ENCODE peak calls at places on chromosomes 7 and 10, in eight cellular contexts. P is stimulated activated CD8-positive, alpha-beta memory T cell treated with anti-CD3 and anti-CD28 coated beads, Interleukin-15, amount 100 ng/mL, for 1 hour; M is GM12891; F is adrenal gland; T is activated CD8-positive, alpha-beta memory T cell treated with anti-CD3 and anti-CD28 coated beads for 24 hours; S is A172; Q is heart left ventricle; K is AG08396. A is an unnamed sample.

GRCh38 chr7:28984631-28985030 is 26.5 kb upstream of the TRIL start:
- DNase-seq in S (peak; percentile 87), P (no peak), F (peak; percentile 76), T (no peak), Q (peak; percentile 75), M (no peak), K (peak; percentile 75), A (no peak)

GRCh38 chr7:44473295-44473694 is 17.2 kb downstream of the NUDCD3 start:
- DNase-seq in S (peak; percentile 68), K (no peak), Q (no peak), F (no peak), T (no peak), P (no peak), M (no peak), A (no peak)

GRCh38 chr10:18582803-18583202 is 68.6 kb downstream of the NSUN6 start:
- DNase-seq in Q (no peak), F (no peak), K (no peak), T (no peak), M (no peak), P (no peak), S (peak; percentile 79), A (no peak)

GRCh38 chr10:132637477-132638129 is 100.0 kb downstream of the INPP5A start:
- DNase-seq in M (peak; percentile 61), Q (peak; percentile 13), K (peak; percentile 89), S (peak; percentile 31), F (no peak), T (no peak), P (no peak), A (no peak)

GRCh38 chr10:131891196-131891928 is 9.4 kb upstream of the PPP2R2D start:
- DNase-seq in K (no peak), T (no peak), M (no peak), S (no peak), Q (no peak), P (no peak), F (peak; percentile 77), A (no peak)

GRCh38 chr7:77537136-77537594 is at the start of gene PTPN12:
- DNase-seq in M (no peak), P (no peak), F (no peak), T (no peak), K (no peak), Q (no peak), S (no peak), A (no peak)

GRCh38 chr10:46234431-46235060 is 52.3 kb upstream of the ANTXRL start:
- DNase-seq in K (no peak), S (no peak), P (no peak), T (peak; percentile 51), Q (no peak), F (peak; percentile 20), M (no peak), A (no peak)

GRCh38 chr7:132249591-132249971 is 326.7 kb downstream of the PLXNA4 start:
- DNase-seq in K (no peak), S (peak; percentile 35), F (no peak), P (no peak), T (no peak), M (no peak), Q (no peak), A (no peak)

GRCh38 chr7:369476-369980 is 79.6 kb downstream of the FOXL3 start:
- DNase-seq in S (no peak), Q (peak; percentile 17), F (no peak), T (no peak), P (no peak), K (no peak), M (no peak), A (no peak)

GRCh38 chr7:69739182-69739581 is 140.9 kb downstream of the AUTS2 start:
- DNase-seq in Q (no peak), P (no peak), S (peak; percentile 49), M (no peak), F (no peak), T (no peak), K (no peak), A (no peak)

GRCh38 chr7:129009437-129009836 is 45.5 kb downstream of the TNPO3 start:
- DNase-seq in T (no peak), F (no peak), Q (no peak), K (no peak), S (no peak), M (no peak), P (no peak), A (no peak)

GRCh38 chr10:131404886-131405285 is 93.4 kb upstream of the TCERG1L start:
- DNase-seq in P (no peak), F (no peak), K (no peak), Q (no peak), S (no peak), M (no peak), T (no peak), A (no peak)

GRCh38 chr7:51237727-51238126 is 78.9 kb downstream of the COBL start:
- DNase-seq in M (no peak), S (no peak), K (no peak), F (no peak), T (peak; percentile 19), P (no peak), Q (no peak), A (no peak)

GRCh38 chr10:85187047-85187446 is 858.7 kb downstream of the CCSER2 start:
- DNase-seq in P (no peak), K (no peak), S (no peak), Q (no peak), T (no peak), M (no peak), F (no peak), A (no peak)

GRCh38 chr7:24549961-24550360 is 23.3 kb upstream of the PALS2 start:
- DNase-seq in F (no peak), K (no peak), M (no peak), S (no peak), Q (no peak), T (no peak), P (no peak), A (no peak)

GRCh38 chr10:72375585-72375984 is 20.9 kb upstream of the DNAJB12 start:
- DNase-seq in F (no peak), S (peak; percentile 13), P (no peak), K (peak; percentile 19), M (no peak), T (no peak), Q (no peak), A (no peak)

GRCh38 chr10:85665661-85666060 is 700.9 kb downstream of the GRID1 start:
- DNase-seq in F (no peak), T (no peak), K (no peak), Q (no peak), S (no peak), M (no peak), P (no peak), A (no peak)

GRCh38 chr7:32191296-32191695 is 121.1 kb upstream of the PDE1C start:
- DNase-seq in Q (no peak), S (no peak), K (no peak), T (no peak), F (no peak), P (no peak), M (no peak), A (no peak)

GRCh38 chr10:3233486-3233990 is 61.0 kb upstream of the PITRM1 start:
- DNase-seq in P (no peak), K (no peak), M (no peak), T (no peak), F (no peak), Q (no peak), S (no peak), A (no peak)

GRCh38 chr10:102007802-102008201 is 48.2 kb downstream of the ARMH3 start:
- DNase-seq in Q (no peak), P (no peak), S (no peak), F (no peak), T (no peak), K (no peak), M (no peak), A (no peak)

GRCh38 chr10:122290334-122290733 is 19.2 kb downstream of the BTBD16 start:
- DNase-seq in P (no peak), M (no peak), Q (no peak), T (no peak), S (no peak), K (no peak), F (peak; percentile 44), A (no peak)

GRCh38 chr10:24483701-24484100 is 240.0 kb downstream of the ARHGAP21 start:
- DNase-seq in F (peak; percentile 66), Q (no peak), M (no peak), P (no peak), K (peak; percentile 39), T (no peak), S (peak; percentile 92), A (no peak)

GRCh38 chr7:17598846-17599245 is 300.4 kb downstream of the AHR start:
- DNase-seq in K (no peak), P (no peak), T (no peak), M (no peak), S (peak; percentile 64), Q (no peak), F (no peak), A (no peak)

GRCh38 chr7:152137476-152138025 is 112.1 kb downstream of the GALNT11 start:
- DNase-seq in M (no peak), Q (no peak), T (no peak), F (no peak), P (no peak), K (no peak), S (no peak), A (no peak)

GRCh38 chr10:71090801-71091200 is 121.6 kb upstream of the UNC5B start:
- DNase-seq in K (no peak), M (no peak), T (peak; percentile 40), F (peak; percentile 28), P (no peak), Q (no peak), S (no peak), A (no peak)

GRCh38 chr10:12121673-12122072 is 7.8 kb upstream of the SEC61A2 start:
- DNase-seq in P (no peak), T (no peak), K (no peak), S (no peak), Q (no peak), M (no peak), F (no peak), A (no peak)